ENCODE peak calls at places on chromosomes 5 and 9, in seven cellular contexts. B, M, O, S, G, Y and A are unnamed samples.

GRCh38 chr5:6743161-6743560 is 29.9 kb downstream of the TENT4A start:
- DNase-seq in B (no peak), M (no peak), Y (no peak), O (no peak), S (no peak), G (no peak), A (no peak)

GRCh38 chr5:31401691-31402090 is 130.2 kb downstream of the DROSHA start:
- DNase-seq in B (no peak), M (no peak), Y (no peak), G (no peak), O (no peak), S (no peak), A (no peak)

GRCh38 chr5:152649609-152650008 is 244.5 kb upstream of the NMUR2 start:
- DNase-seq in O (no peak), M (no peak), G (no peak), Y (peak), S (no peak), B (no peak), A (no peak)

GRCh38 chr9:116812231-116813028 is 125.3 kb downstream of the TRIM32 start:
- DNase-seq in O (no peak), M (no peak), S (no peak), G (no peak), Y (no peak), B (peak), A (no peak)

GRCh38 chr5:30539004-30539634 is 654.4 kb upstream of the CDH6 start:
- DNase-seq in Y (peak), G (peak), S (peak), M (no peak), O (no peak), B (peak), A (no peak)

GRCh38 chr9:91126761-91127420 is 234.8 kb downstream of the AUH start:
- DNase-seq in B (peak), G (no peak), O (no peak), S (no peak), Y (peak), M (no peak), A (no peak)

GRCh38 chr9:28981129-28981528 is 1407.8 kb upstream of the C9orf72 start:
- DNase-seq in O (no peak), M (no peak), G (no peak), B (peak), S (no peak), Y (no peak), A (no peak)

GRCh38 chr9:136327313-136327971 is at the start of gene GPSM1:
- DNase-seq in M (no peak), S (peak), Y (peak), G (no peak), O (no peak), B (peak), A (peak)

GRCh38 chr5:169796731-169797130 is 159.7 kb downstream of the DOCK2 start:
- DNase-seq in M (no peak), G (no peak), B (no peak), O (no peak), Y (peak), S (no peak), A (no peak)

GRCh38 chr5:105506692-105507277 is 1944.2 kb upstream of the NUDT12 start:
- DNase-seq in G (no peak), S (no peak), M (no peak), B (peak), O (peak), Y (no peak), A (no peak)

GRCh38 chr9:79962836-79963235 is 391.1 kb downstream of the TLE4 start:
- DNase-seq in S (no peak), Y (no peak), M (no peak), B (peak), G (no peak), O (no peak), A (no peak)

GRCh38 chr9:131641618-131642495 is 96.5 kb downstream of the PRRT1B start:
- DNase-seq in S (peak), M (no peak), B (no peak), Y (no peak), O (no peak), G (no peak), A (no peak)

GRCh38 chr5:83509535-83509934 is 38.0 kb downstream of the VCAN start:
- DNase-seq in Y (peak), M (no peak), G (no peak), B (peak), S (no peak), O (no peak), A (no peak)

GRCh38 chr9:38026021-38026809 is 42.8 kb downstream of the SHB start:
- DNase-seq in M (no peak), S (peak), O (peak), B (peak), G (peak), Y (peak), A (no peak)

GRCh38 chr9:93086445-93087224 is 9.4 kb upstream of the CARD19 start:
- DNase-seq in O (no peak), G (no peak), M (no peak), B (no peak), Y (no peak), S (no peak), A (no peak)

GRCh38 chr5:95818181-95819147 is 4.1 kb downstream of the GLRX start:
- DNase-seq in B (no peak), G (peak), S (peak), O (peak), M (peak), Y (no peak), A (no peak)

GRCh38 chr9:111857555-111858211 is 38.9 kb upstream of the UGCG start:
- DNase-seq in Y (no peak), G (no peak), S (no peak), O (no peak), B (no peak), M (no peak), A (no peak)

GRCh38 chr5:90479611-90480385 is 5.1 kb downstream of the POLR3G start:
- DNase-seq in Y (peak), S (no peak), B (peak), G (no peak), O (no peak), M (no peak), A (no peak)

GRCh38 chr5:90477073-90477472 is 2.4 kb downstream of the POLR3G start:
- DNase-seq in G (no peak), Y (no peak), M (no peak), B (peak), O (no peak), S (no peak), A (no peak)

GRCh38 chr5:90480699-90481098 is 6.0 kb downstream of the POLR3G start:
- DNase-seq in G (no peak), B (no peak), O (no peak), Y (peak), M (no peak), S (no peak), A (no peak)

GRCh38 chr5:90475436-90475980 is 844 bp downstream of the POLR3G start:
- DNase-seq in S (no peak), G (no peak), B (no peak), M (no peak), O (no peak), Y (no peak), A (no peak)

DNA sequence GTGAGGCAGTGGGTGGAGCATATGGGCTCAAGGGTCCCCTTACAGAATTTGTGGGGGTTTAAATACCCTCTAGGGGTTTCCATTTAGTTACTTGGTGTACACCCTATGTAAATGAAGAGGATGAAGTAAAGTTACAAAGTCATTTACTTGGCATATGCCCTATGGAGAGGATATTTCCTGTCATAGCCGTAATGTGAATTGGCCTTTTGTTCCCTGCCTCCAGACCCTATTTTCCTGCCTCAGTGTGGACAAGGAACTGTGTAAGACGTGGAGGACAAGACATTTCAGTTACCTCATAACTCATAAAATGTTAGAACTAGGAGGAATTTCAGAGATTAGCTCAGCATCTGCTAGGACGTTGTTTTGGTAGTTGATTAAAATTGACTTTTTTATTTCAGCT is 3.2 kb downstream of the POLR3G start:
- DNase-seq in O (no peak), S (no peak), Y (no peak), G (no peak), M (no peak), B (no peak), A (no peak)
- H3K4me3 ChIP-seq in O (no peak), S (no peak), Y (no peak), G (no peak), M (no peak), B (peak), A (peak)

GRCh38 chr5:131268758-131269370 is 5.0 kb downstream of the CDC42SE2 start:
- DNase-seq in S (no peak), Y (peak), G (no peak), M (no peak), B (no peak), O (no peak), A (no peak)

GRCh38 chr5:131275996-131276535 is 12.2 kb downstream of the CDC42SE2 start:
- DNase-seq in M (no peak), G (no peak), Y (no peak), O (peak), S (no peak), B (no peak), A (no peak)

GRCh38 chr5:131274341-131275063 is 10.6 kb downstream of the CDC42SE2 start:
- DNase-seq in B (no peak), S (no peak), Y (no peak), O (peak), M (no peak), G (no peak), A (no peak)

GRCh38 chr5:131270809-131271208 is 7.0 kb downstream of the CDC42SE2 start:
- DNase-seq in G (no peak), Y (peak), M (no peak), O (no peak), B (peak), S (no peak), A (no peak)

DNA sequence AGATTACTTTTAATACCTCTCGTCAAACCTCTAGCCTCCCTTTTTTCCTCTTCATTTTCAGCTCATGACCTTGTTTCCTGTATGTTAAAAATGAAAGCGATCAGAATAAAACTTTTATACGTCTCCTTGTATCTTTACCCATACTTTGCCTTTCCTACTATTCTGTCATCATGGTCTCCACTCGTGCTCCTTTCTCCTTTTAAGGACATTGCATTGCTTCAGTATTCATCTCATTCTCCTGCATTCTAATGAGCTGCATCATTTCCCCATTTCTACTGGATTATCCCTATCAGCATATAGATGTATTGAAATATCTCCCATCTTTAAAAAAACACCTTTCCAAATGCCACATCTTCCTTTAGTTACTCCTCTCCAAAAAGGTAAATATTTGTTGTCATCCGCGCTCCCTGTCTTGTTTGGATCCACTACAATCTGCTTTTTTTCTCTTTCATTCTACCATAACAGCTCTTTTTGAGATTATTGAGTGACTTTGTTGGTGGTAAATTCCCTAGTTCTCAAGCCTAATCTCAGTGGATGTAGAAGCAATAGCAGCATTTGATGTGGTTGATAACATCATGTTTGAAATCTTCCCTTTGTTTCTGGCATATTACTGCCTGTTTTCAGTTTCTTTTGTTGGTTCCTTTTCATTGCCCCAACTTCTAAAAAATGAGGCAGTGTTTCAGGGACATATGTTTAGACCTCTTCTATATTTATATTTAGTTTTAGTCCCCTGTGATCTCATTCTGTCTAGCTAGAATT is 8.7 kb downstream of the CDC42SE2 start:
- DNase-seq in G (no peak), O (peak), Y (peak), M (no peak), B (no peak), S (no peak), A (no peak)
- H3K4me3 ChIP-seq in G (no peak), O (peak), Y (no peak), M (no peak), B (no peak), S (no peak), A (no peak)

GRCh38 chr5:177347699-177348098 is 3.8 kb downstream of the LMAN2 start:
- DNase-seq in B (no peak), M (no peak), O (no peak), G (no peak), Y (no peak), S (no peak), A (no peak)

GRCh38 chr5:177350776-177351391 is 584 bp downstream of the LMAN2 start:
- DNase-seq in O (peak), M (no peak), Y (peak), B (no peak), S (no peak), G (peak), A (no peak)

GRCh38 chr5:177351392-177352329 is at the start of gene LMAN2:
- DNase-seq in Y (peak), B (peak), G (peak), M (peak), O (peak), S (peak), A (peak)

GRCh38 chr5:177349362-177349647 is 2.2 kb downstream of the LMAN2 start:
- DNase-seq in Y (no peak), B (no peak), S (no peak), G (no peak), M (no peak), O (no peak), A (no peak)

GRCh38 chr5:177349762-177350161 is 1.7 kb downstream of the LMAN2 start:
- DNase-seq in O (no peak), S (no peak), B (no peak), Y (no peak), M (no peak), G (no peak), A (no peak)
- H3K4me3 ChIP-seq in O (peak), S (peak), B (peak), Y (peak), M (no peak), G (peak), A (no peak)

GRCh38 chr5:173919443-173919842 is 31.3 kb downstream of the CPEB4 start:
- DNase-seq in B (no peak), S (no peak), Y (peak), M (no peak), G (no peak), O (no peak), A (no peak)
- H3K4me3 ChIP-seq in B (peak), S (no peak), Y (no peak), M (no peak), G (peak), O (no peak), A (no peak)

DNA sequence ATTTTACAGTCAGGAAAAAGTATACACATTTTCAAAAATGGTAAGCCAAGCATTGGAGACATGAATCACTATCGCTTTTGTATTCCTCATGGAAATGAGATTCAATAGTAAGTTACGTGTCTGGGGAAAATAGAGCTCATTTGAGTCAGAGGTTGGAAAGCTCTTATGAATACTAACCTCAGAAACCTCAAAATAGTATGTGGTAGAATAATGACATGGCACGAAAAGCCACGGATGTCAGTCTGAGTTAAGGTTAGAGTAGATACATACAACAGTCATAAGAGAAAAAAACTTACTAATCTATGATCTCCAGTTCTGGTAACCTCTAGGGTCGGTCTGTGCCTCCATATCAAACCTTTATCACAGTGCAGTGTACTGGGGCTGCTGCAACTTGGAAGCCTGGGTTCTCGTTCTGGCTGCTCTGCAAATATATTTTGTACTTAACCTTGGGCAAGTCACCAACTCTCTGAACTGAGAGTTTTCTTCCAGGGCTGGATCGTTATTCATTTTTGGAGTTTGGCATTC is 31.7 kb downstream of the MAP1B start:
- DNase-seq in Y (peak), M (no peak), G (no peak), O (peak), B (peak), S (no peak), A (no peak)
- H3K4me3 ChIP-seq in Y (no peak), M (no peak), G (no peak), O (no peak), B (peak), S (no peak), A (no peak)

GRCh38 chr5:150410524-150411244 is 2.0 kb downstream of the CD74 start:
- DNase-seq in M (peak), G (peak), Y (peak), S (peak), B (peak), O (peak), A (peak)
- H3K4me3 ChIP-seq in M (peak), G (peak), Y (no peak), S (peak), B (peak), O (peak), A (peak)

DNA sequence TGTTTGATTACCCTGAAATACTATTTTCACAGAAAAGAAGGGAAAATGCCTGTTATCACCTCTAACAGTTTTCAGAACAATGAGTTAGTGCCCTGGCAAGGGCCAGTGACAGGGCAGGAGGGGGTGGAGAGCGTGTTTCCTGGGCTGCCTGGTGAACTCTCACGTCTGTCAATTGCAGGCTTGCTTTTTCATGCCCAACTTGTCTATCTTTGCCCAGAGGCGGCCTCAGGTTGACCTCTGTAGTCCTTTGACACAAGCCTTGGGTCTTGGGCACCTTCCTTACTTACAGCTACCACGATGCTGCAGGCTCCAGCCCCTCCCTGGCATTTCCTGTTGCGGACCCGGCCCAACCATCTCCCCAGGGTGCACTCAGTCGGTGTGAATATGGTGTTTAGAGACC is 2.2 kb upstream of the CEL start:
- DNase-seq in S (no peak), M (no peak), B (no peak), O (no peak), G (no peak), Y (no peak), A (no peak)
- H3K4me3 ChIP-seq in S (no peak), M (no peak), B (no peak), O (no peak), G (no peak), Y (no peak), A (no peak)

GRCh38 chr5:158166424-158166823 is 307.5 kb upstream of the CLINT1 start:
- DNase-seq in Y (no peak), O (no peak), S (no peak), G (no peak), B (no peak), M (no peak), A (no peak)
- H3K4me3 ChIP-seq in Y (no peak), O (no peak), S (no peak), G (no peak), B (no peak), M (no peak), A (no peak)

GRCh38 chr9:20030671-20031070 is 241.8 kb upstream of the SLC24A2 start:
- DNase-seq in O (no peak), G (no peak), M (no peak), S (no peak), Y (no peak), B (no peak), A (no peak)
- H3K4me3 ChIP-seq in O (no peak), G (no peak), M (no peak), S (no peak), Y (no peak), B (no peak), A (no peak)

DNA sequence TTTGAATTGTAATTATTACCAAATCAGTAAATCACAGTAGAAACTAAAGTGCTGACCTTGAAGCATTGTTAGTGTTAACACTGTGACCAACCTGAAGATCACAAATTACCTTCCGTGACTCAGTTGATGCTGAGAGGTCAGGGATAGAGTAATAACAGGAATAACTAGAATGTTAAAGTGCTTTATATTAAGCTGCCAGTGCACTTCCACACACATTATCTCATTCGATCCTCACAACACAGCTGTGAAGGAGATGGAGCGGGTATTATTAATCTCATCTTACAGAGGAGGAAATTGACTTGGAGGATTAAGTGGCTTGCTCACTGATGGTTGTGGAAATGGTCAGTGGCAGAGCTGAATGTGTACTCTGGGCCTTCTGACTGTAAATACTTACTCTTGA is 252.5 kb upstream of the DMRT1 start:
- DNase-seq in S (no peak), Y (no peak), O (no peak), G (no peak), M (no peak), B (no peak), A (no peak)
- H3K4me3 ChIP-seq in S (no peak), Y (no peak), O (no peak), G (no peak), M (no peak), B (no peak), A (no peak)